ENCODE peak calls at places on chromosomes 4 and X, in four cellular contexts. One of them, this sample, is unnamed.

GRCh38 chr4:150960818-150961217 is 54.3 kb downstream of the LRBA start:
- DNase-seq in IMR-90: no peak
- DNase-seq in H9: peak
- DNase-seq in neuronal stem cell: no peak
- DNase-seq in this sample: peak

GRCh38 chrX:134688181-134688580 is 29.9 kb upstream of the PLAC1 start:
- DNase-seq in IMR-90: no peak
- DNase-seq in H9: no peak
- DNase-seq in neuronal stem cell: no peak
- DNase-seq in this sample: no peak

GRCh38 chrX:103157511-103158316 is 57.2 kb upstream of the BEX4 start:
- DNase-seq in IMR-90: peak
- DNase-seq in H9: no peak
- DNase-seq in neuronal stem cell: no peak
- DNase-seq in this sample: peak

GRCh38 chrX:41621236-41621651 is 67.5 kb upstream of the GPR34 start:
- DNase-seq in IMR-90: peak
- DNase-seq in H9: peak
- DNase-seq in neuronal stem cell: no peak
- DNase-seq in this sample: peak

GRCh38 chr4:84583871-84584373 is 995 bp downstream of the CDS1 start:
- DNase-seq in IMR-90: no peak
- DNase-seq in H9: no peak
- DNase-seq in neuronal stem cell: no peak
- DNase-seq in this sample: no peak

GRCh38 chr4:78612398-78613005 is 60.9 kb downstream of the ANXA3 start:
- DNase-seq in IMR-90: peak
- DNase-seq in H9: no peak
- DNase-seq in neuronal stem cell: no peak
- DNase-seq in this sample: peak

GRCh38 chr4:85784947-85785346 is 310.0 kb downstream of the ARHGAP24 start:
- DNase-seq in IMR-90: no peak
- DNase-seq in H9: no peak
- DNase-seq in neuronal stem cell: no peak
- DNase-seq in this sample: no peak

GRCh38 chrX:30224541-30224940 is 5.9 kb upstream of the MAGEB3 start:
- DNase-seq in IMR-90: no peak
- DNase-seq in H9: no peak
- DNase-seq in neuronal stem cell: no peak
- DNase-seq in this sample: peak

GRCh38 chr4:99809326-99809725 is 7.3 kb upstream of the DAPP1 start:
- DNase-seq in IMR-90: no peak
- DNase-seq in H9: no peak
- DNase-seq in neuronal stem cell: no peak
- DNase-seq in this sample: no peak

GRCh38 chr4:39976945-39977488 is 694 bp downstream of the PDS5A start:
- DNase-seq in IMR-90: no peak
- DNase-seq in H9: peak
- DNase-seq in neuronal stem cell: peak
- DNase-seq in this sample: peak

GRCh38 chr4:184899261-184900134 is 73.7 kb upstream of the ACSL1 start:
- DNase-seq in IMR-90: peak
- DNase-seq in H9: no peak
- DNase-seq in neuronal stem cell: no peak
- DNase-seq in this sample: no peak

GRCh38 chrX:71102292-71102691 is 4.2 kb downstream of the CXorf65 start:
- DNase-seq in IMR-90: no peak
- DNase-seq in H9: no peak
- DNase-seq in neuronal stem cell: no peak
- DNase-seq in this sample: no peak

GRCh38 chrX:71106427-71106826 is at the start of gene CXorf65:
- DNase-seq in IMR-90: no peak
- DNase-seq in H9: no peak
- DNase-seq in neuronal stem cell: no peak
- DNase-seq in this sample: no peak

GRCh38 chrX:71105638-71106037 is 902 bp downstream of the CXorf65 start:
- DNase-seq in IMR-90: no peak
- DNase-seq in H9: no peak
- DNase-seq in neuronal stem cell: no peak
- DNase-seq in this sample: no peak

GRCh38 chrX:71100581-71101505 is 5.2 kb downstream of the FOXO4 start:
- DNase-seq in IMR-90: no peak
- DNase-seq in H9: peak
- DNase-seq in neuronal stem cell: no peak
- DNase-seq in this sample: no peak

GRCh38 chrX:71103110-71103983 is 3.2 kb downstream of the CXorf65 start:
- DNase-seq in IMR-90: no peak
- DNase-seq in H9: peak
- DNase-seq in neuronal stem cell: no peak
- DNase-seq in this sample: peak
- H2AK5ac ChIP-seq in IMR-90: no peak
- H2AK5ac ChIP-seq in H9: no peak
- H2AK5ac ChIP-seq in neuronal stem cell: no peak
- H2AK5ac ChIP-seq in this sample: no peak

GRCh38 chr4:5051692-5052423 is 578 bp downstream of the STK32B start:
- DNase-seq in IMR-90: peak
- DNase-seq in H9: peak
- DNase-seq in neuronal stem cell: peak
- DNase-seq in this sample: peak
- H2BK15ac ChIP-seq in IMR-90: no peak
- H2BK15ac ChIP-seq in H9: no peak
- H2BK15ac ChIP-seq in neuronal stem cell: peak
- H2BK15ac ChIP-seq in this sample: no peak

DNA sequence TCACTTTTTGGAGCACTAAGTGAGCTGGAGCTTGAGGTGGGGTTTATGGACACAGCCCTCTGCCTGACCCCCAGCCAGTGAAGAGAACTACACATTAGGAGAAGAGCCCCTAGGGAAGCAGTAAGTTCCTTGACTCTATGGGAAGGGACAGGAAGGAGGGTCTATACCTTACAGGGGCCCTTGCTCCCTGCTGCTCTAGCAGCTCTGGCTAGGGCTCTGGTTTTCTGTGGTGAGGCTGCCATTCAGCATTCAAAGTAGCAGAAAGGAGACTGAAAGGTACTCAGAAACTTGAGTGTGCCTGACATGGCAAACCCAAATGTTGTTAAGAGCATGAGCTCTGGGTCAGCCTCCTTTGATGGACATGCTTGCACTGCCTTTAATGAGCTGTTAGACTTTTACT is 144.0 kb upstream of the KIT start:
- DNase-seq in IMR-90: no peak
- DNase-seq in H9: no peak
- DNase-seq in neuronal stem cell: no peak
- DNase-seq in this sample: no peak
- H2AK5ac ChIP-seq in IMR-90: no peak
- H2AK5ac ChIP-seq in H9: no peak
- H2AK5ac ChIP-seq in neuronal stem cell: no peak
- H2AK5ac ChIP-seq in this sample: no peak

GRCh38 chr4:182809417-182810102 is 107.6 kb downstream of the DCTD start:
- DNase-seq in IMR-90: no peak
- DNase-seq in H9: no peak
- DNase-seq in neuronal stem cell: no peak
- DNase-seq in this sample: peak

GRCh38 chr4:182806259-182807252 is 110.6 kb downstream of the DCTD start:
- DNase-seq in IMR-90: peak
- DNase-seq in H9: peak
- DNase-seq in neuronal stem cell: peak
- DNase-seq in this sample: peak

GRCh38 chr4:182808673-182809416 is 108.3 kb downstream of the DCTD start:
- DNase-seq in IMR-90: peak
- DNase-seq in H9: no peak
- DNase-seq in neuronal stem cell: no peak
- DNase-seq in this sample: no peak

GRCh38 chr4:182807346-182807745 is 109.8 kb downstream of the DCTD start:
- DNase-seq in IMR-90: no peak
- DNase-seq in H9: no peak
- DNase-seq in neuronal stem cell: no peak
- DNase-seq in this sample: no peak

GRCh38 chr4:182807841-182808548 is 109.2 kb downstream of the DCTD start:
- DNase-seq in IMR-90: no peak
- DNase-seq in H9: peak
- DNase-seq in neuronal stem cell: no peak
- DNase-seq in this sample: peak
- H2BK15ac ChIP-seq in IMR-90: no peak
- H2BK15ac ChIP-seq in H9: no peak
- H2BK15ac ChIP-seq in neuronal stem cell: peak
- H2BK15ac ChIP-seq in this sample: no peak

GRCh38 chrX:150085881-150086280 is 147.6 kb upstream of the EOLA2 start:
- DNase-seq in IMR-90: peak
- DNase-seq in H9: no peak
- DNase-seq in neuronal stem cell: no peak
- DNase-seq in this sample: no peak
- H2AK5ac ChIP-seq in IMR-90: peak
- H2AK5ac ChIP-seq in H9: no peak
- H2AK5ac ChIP-seq in neuronal stem cell: no peak
- H2AK5ac ChIP-seq in this sample: no peak

GRCh38 chr4:9811796-9812195 is 30.4 kb downstream of the DRD5 start:
- DNase-seq in IMR-90: no peak
- DNase-seq in H9: no peak
- DNase-seq in neuronal stem cell: no peak
- DNase-seq in this sample: no peak
- H2BK15ac ChIP-seq in IMR-90: no peak
- H2BK15ac ChIP-seq in H9: no peak
- H2BK15ac ChIP-seq in neuronal stem cell: no peak
- H2BK15ac ChIP-seq in this sample: no peak

GRCh38 chr4:145888393-145888792 is 50.2 kb downstream of the ZNF827 start:
- DNase-seq in IMR-90: no peak
- DNase-seq in H9: no peak
- DNase-seq in neuronal stem cell: no peak
- DNase-seq in this sample: peak

GRCh38 chr4:145887241-145887964 is 51.2 kb downstream of the ZNF827 start:
- DNase-seq in IMR-90: peak
- DNase-seq in H9: no peak
- DNase-seq in neuronal stem cell: no peak
- DNase-seq in this sample: no peak

GRCh38 chr4:145884775-145885174 is 53.8 kb downstream of the ZNF827 start:
- DNase-seq in IMR-90: no peak
- DNase-seq in H9: no peak
- DNase-seq in neuronal stem cell: no peak
- DNase-seq in this sample: no peak

GRCh38 chr4:145885666-145886065 is 53.0 kb downstream of the ZNF827 start:
- DNase-seq in IMR-90: no peak
- DNase-seq in H9: no peak
- DNase-seq in neuronal stem cell: no peak
- DNase-seq in this sample: no peak

DNA sequence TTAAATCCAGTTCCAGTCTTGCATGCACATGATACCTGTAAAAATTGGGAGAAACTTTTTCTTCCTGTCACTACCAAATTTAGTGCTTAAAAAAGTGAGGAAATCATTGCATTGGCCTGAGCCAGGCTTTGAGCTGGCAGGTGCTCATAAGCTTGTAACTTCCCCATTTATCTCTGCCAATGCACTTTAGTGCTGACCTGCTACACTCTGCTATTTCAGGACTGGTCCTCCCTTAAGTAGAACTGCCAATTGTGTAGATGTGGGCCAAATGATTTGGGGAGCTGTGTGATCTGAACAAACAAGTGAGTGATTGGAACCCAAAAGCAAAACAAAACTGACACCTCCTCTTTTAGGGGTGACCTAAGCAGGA is 51.8 kb downstream of the ZNF827 start:
- DNase-seq in IMR-90: no peak
- DNase-seq in H9: no peak
- DNase-seq in neuronal stem cell: no peak
- DNase-seq in this sample: no peak
- H2AK5ac ChIP-seq in IMR-90: peak
- H2AK5ac ChIP-seq in H9: no peak
- H2AK5ac ChIP-seq in neuronal stem cell: no peak
- H2AK5ac ChIP-seq in this sample: no peak